ENCODE peak calls at places on chromosomes 5 and 9, in five cellular contexts. H is HL-60, L is Panc1, E is SK-N-SH, C is GM12878. Z is an unnamed sample.
A peak's percentile ranks its signal among the peaks of the same experiment; 100 is the strongest.

GRCh38 chr5:93893050-93893449 is 151.7 kb upstream of the POU5F2 start:
- DNase-seq in H (no peak), L (no peak), E (no peak), C (no peak), Z (no peak)

GRCh38 chr5:72599519-72600400 is 92.5 kb upstream of the ZNF366 start:
- DNase-seq in H (no peak), L (no peak), E (no peak), C (no peak), Z (peak; percentile 18)

GRCh38 chr9:128001411-128002298 is 20.9 kb upstream of the EEIG1 start:
- DNase-seq in H (no peak), L (no peak), E (peak; percentile 72), C (no peak), Z (peak; percentile 80)

GRCh38 chr9:104927912-104928740 is at the start of gene ABCA1:
- DNase-seq in H (peak; percentile 56), L (no peak), E (peak; percentile 84), C (no peak), Z (peak; percentile 79)

GRCh38 chr5:73061593-73061992 is 58.8 kb upstream of the TMEM171 start:
- DNase-seq in H (no peak), L (no peak), E (no peak), C (no peak), Z (no peak)

GRCh38 chr5:113606298-113607134 is 93.0 kb downstream of the YTHDC2 start:
- DNase-seq in H (no peak), L (peak; percentile 35), E (peak; percentile 66), C (peak; percentile 7), Z (peak; percentile 19)

GRCh38 chr9:90069107-90069506 is 464.3 kb downstream of the GADD45G start:
- DNase-seq in H (no peak), L (no peak), E (no peak), C (no peak), Z (no peak)

GRCh38 chr9:135348076-135348787 is 131.3 kb upstream of the PPP1R26 start:
- DNase-seq in H (no peak), L (no peak), E (no peak), C (no peak), Z (no peak)

GRCh38 chr5:170597109-170597741 is 93.4 kb downstream of the KCNIP1 start:
- DNase-seq in H (no peak), L (peak; percentile 24), E (peak; percentile 72), C (no peak), Z (peak; percentile 15)

GRCh38 chr5:105836263-105836662 is 1834.5 kb downstream of the EFNA5 start:
- DNase-seq in H (no peak), L (no peak), E (no peak), C (no peak), Z (no peak)

GRCh38 chr9:129333961-129334743 is 156.1 kb upstream of the IER5L start:
- DNase-seq in H (peak; percentile 96), L (peak; percentile 52), E (peak; percentile 93), C (no peak), Z (peak; percentile 99)

GRCh38 chr9:71145179-71145578 is 23.8 kb upstream of the TRPM3 start:
- DNase-seq in H (peak; percentile 1), L (no peak), E (no peak), C (no peak), Z (no peak)

GRCh38 chr5:146428658-146429057 is 18.5 kb upstream of the TCERG1 start:
- DNase-seq in H (no peak), L (no peak), E (no peak), C (no peak), Z (no peak)

GRCh38 chr5:59673438-59674058 is 220.0 kb downstream of the PDE4D start:
- DNase-seq in H (peak; percentile 1), L (no peak), E (peak; percentile 24), C (no peak), Z (peak; percentile 14)

GRCh38 chr9:76835571-76836283 is 70.2 kb downstream of the PRUNE2 start:
- DNase-seq in H (no peak), L (no peak), E (no peak), C (no peak), Z (no peak)

GRCh38 chr9:101566904-101567724 is 27.7 kb downstream of the PPP3R2 start:
- DNase-seq in H (peak; percentile 14), L (no peak), E (no peak), C (no peak), Z (peak; percentile 57)

GRCh38 chr5:72817076-72817476 is 615 bp downstream of the TNPO1 start:
- DNase-seq in H (no peak), L (no peak), E (peak; percentile 67), C (no peak), Z (peak; percentile 22)

GRCh38 chr5:163696270-163696887 is 191.0 kb downstream of the MAT2B start:
- DNase-seq in H (peak; percentile 4), L (peak; percentile 42), E (peak; percentile 50), C (peak; percentile 8), Z (peak; percentile 9)

GRCh38 chr9:110255417-110256141 is 728 bp downstream of the TXN start:
- DNase-seq in H (no peak), L (no peak), E (peak; percentile 55), C (no peak), Z (peak; percentile 61)

GRCh38 chr9:34163439-34163838 is 15.4 kb upstream of the UBAP1 start:
- DNase-seq in H (no peak), L (no peak), E (no peak), C (no peak), Z (peak; percentile 84)

GRCh38 chr9:37924538-37924937 is 20.6 kb upstream of the SLC25A51 start:
- DNase-seq in H (no peak), L (no peak), E (no peak), C (no peak), Z (no peak)

GRCh38 chr5:162248107-162248713 is 180.6 kb downstream of the GABRG2 start:
- DNase-seq in H (no peak), L (no peak), E (peak; percentile 29), C (no peak), Z (peak; percentile 4)

GRCh38 chr9:86960938-86961337 is 13.6 kb upstream of the GAS1 start:
- DNase-seq in H (no peak), L (no peak), E (no peak), C (no peak), Z (no peak)

GRCh38 chr9:92432350-92432749 is 8.1 kb upstream of the OMD start:
- DNase-seq in H (no peak), L (no peak), E (no peak), C (no peak), Z (no peak)

GRCh38 chr5:138966236-138966985 is 91.3 kb upstream of the LRRTM2 start:
- DNase-seq in H (no peak), L (no peak), E (no peak), C (no peak), Z (no peak)

GRCh38 chr5:60447488-60447920 is 252.5 kb downstream of the DEPDC1B start:
- DNase-seq in H (no peak), L (no peak), E (no peak), C (no peak), Z (peak; percentile 65)

GRCh38 chr5:168656633-168657032 is 77.5 kb upstream of the PANK3 start:
- DNase-seq in H (no peak), L (no peak), E (no peak), C (no peak), Z (no peak)

GRCh38 chr9:125744616-125745387 is 2.4 kb upstream of the PBX3 start:
- DNase-seq in H (no peak), L (no peak), E (no peak), C (no peak), Z (no peak)

GRCh38 chr9:102499468-102499867 is 495.7 kb upstream of the CYLC2 start:
- DNase-seq in H (no peak), L (no peak), E (no peak), C (no peak), Z (no peak)

GRCh38 chr5:79193643-79194042 is 42.3 kb upstream of the JMY start:
- DNase-seq in H (no peak), L (no peak), E (no peak), C (no peak), Z (no peak)

GRCh38 chr9:35907732-35908483 is 1.4 kb upstream of the SPAAR start:
- DNase-seq in H (no peak), L (no peak), E (peak; percentile 86), C (no peak), Z (peak; percentile 94)

GRCh38 chr5:74357827-74358226 is 282.7 kb downstream of the ENC1 start:
- DNase-seq in H (no peak), L (no peak), E (no peak), C (no peak), Z (no peak)
- TF ChIP-seq REST in H (no peak), L (no peak), E (no peak), C (no peak), Z (no peak)

DNA sequence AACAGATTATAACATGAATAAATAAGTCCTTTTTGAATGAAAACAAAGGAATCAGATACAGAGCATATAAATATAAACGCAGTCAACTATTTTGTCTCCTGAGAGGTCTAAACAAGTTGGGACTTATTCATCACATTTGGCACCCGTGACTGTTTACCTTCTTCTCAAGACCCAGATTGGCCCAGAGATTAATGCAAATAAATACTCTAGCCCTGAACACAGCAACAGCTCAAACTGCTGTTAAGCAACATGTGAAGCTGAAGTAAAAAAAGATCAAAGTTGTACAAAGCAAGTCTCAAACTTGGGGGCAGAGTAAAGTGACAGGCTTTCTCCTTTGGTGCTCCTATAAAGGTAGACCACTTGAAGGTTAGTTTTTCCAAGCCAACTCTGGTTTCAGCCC is 95.0 kb upstream of the NR5A1 start:
- DNase-seq in H (no peak), L (no peak), E (no peak), C (no peak), Z (no peak)
- TF ChIP-seq REST in H (no peak), L (no peak), E (no peak), C (no peak), Z (no peak)

GRCh38 chr9:120608421-120608820 is 28.5 kb upstream of the CDK5RAP2 start:
- DNase-seq in H (no peak), L (no peak), E (no peak), C (no peak), Z (no peak)

GRCh38 chr9:120611690-120612068 is 31.7 kb upstream of the CDK5RAP2 start:
- DNase-seq in H (no peak), L (no peak), E (no peak), C (no peak), Z (no peak)

GRCh38 chr9:120612218-120612617 is 32.3 kb upstream of the CDK5RAP2 start:
- DNase-seq in H (no peak), L (no peak), E (no peak), C (no peak), Z (peak; percentile 45)

GRCh38 chr9:120609636-120610035 is 29.7 kb upstream of the CDK5RAP2 start:
- DNase-seq in H (no peak), L (no peak), E (no peak), C (no peak), Z (no peak)

DNA sequence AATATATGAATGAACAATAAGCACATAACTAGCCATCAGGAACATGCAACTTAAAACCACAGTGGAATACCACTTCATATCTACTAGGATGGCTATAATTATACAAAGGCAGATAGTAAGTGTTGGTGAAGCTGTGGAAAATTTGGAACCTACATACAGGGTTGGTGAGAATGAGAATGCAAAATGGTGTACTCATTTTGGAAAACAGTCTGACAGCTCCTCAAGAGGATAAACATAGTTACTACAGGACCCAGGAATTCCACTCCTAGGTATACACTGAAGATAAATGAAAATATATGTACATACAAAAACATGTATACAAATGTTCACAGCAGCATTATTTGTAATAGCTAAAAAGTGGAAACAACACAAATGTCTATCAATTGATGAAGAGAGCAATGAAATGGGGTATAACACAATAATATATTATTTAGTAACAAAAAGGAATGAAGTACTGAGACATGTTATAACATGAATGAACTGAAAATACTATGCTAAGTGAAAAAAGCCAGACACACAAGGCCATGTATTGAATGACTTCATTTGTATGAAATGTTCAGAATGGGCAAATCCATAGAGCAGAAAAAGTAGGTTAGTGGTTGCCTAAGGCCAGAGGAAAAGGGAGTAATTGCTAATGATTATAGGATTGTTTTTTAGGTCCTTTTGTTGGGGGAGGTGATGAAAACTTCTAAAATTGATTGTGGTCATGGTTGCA is 31.2 kb upstream of the CDK5RAP2 start:
- DNase-seq in H (no peak), L (no peak), E (no peak), C (no peak), Z (peak; percentile 38)
- TF ChIP-seq REST in H (no peak), L (no peak), E (no peak), C (no peak), Z (no peak)

GRCh38 chr5:123601610-123602009 is 89.6 kb downstream of the CSNK1G3 start:
- DNase-seq in H (no peak), L (no peak), E (no peak), C (no peak), Z (no peak)
- TF ChIP-seq REST in H (no peak), L (no peak), E (no peak), C (no peak), Z (no peak)

Z was measured in A549.